ENCODE peak calls at places on chromosome 14, in five cellular contexts. B, R, L, A and N are unnamed samples. For H3K27me3, the result is how much of the 10 kb centered on the place peaks cover.

GRCh38 chr14:85475113-85475512 is 54.8 kb upstream of the FLRT2 start:
- DNase-seq in B (no peak), R (no peak), L (no peak), A (no peak), N (no peak)

GRCh38 chr14:25037032-25037431 is 12.9 kb downstream of the STXBP6 start:
- DNase-seq in B (no peak), R (no peak), L (no peak), A (no peak), N (no peak)

GRCh38 chr14:30484976-30485375 is 74.0 kb upstream of the G2E3 start:
- DNase-seq in B (no peak), R (no peak), L (no peak), A (no peak), N (no peak)

GRCh38 chr14:96489327-96489726 is 12.9 kb upstream of the PAPOLA start:
- DNase-seq in B (no peak), R (no peak), L (no peak), A (no peak), N (no peak)

GRCh38 chr14:76953196-76953945 is 75.1 kb downstream of the IRF2BPL start:
- DNase-seq in B (peak), R (peak), L (peak), A (no peak), N (no peak)

GRCh38 chr14:51870620-51871019 is 10.2 kb downstream of the GNG2 start:
- DNase-seq in B (no peak), R (no peak), L (no peak), A (no peak), N (no peak)

GRCh38 chr14:104894331-104895206 is 29.5 kb downstream of the CEP170B start:
- DNase-seq in B (no peak), R (no peak), L (no peak), A (peak), N (no peak)

GRCh38 chr14:91284146-91284790 is 39.8 kb upstream of the GPR68 start:
- DNase-seq in B (peak), R (no peak), L (no peak), A (no peak), N (peak)

GRCh38 chr14:76997257-76997970 is 31.1 kb downstream of the IRF2BPL start:
- DNase-seq in B (peak), R (no peak), L (no peak), A (peak), N (no peak)

GRCh38 chr14:97747282-97747681 is 950.1 kb downstream of the VRK1 start:
- DNase-seq in B (no peak), R (no peak), L (no peak), A (no peak), N (no peak)

GRCh38 chr14:91303091-91303923 is 58.8 kb upstream of the GPR68 start:
- DNase-seq in B (peak), R (peak), L (no peak), A (peak), N (no peak)

GRCh38 chr14:63594455-63595372 is 47.0 kb downstream of the WDR89 start:
- DNase-seq in B (no peak), R (no peak), L (no peak), A (no peak), N (no peak)

GRCh38 chr14:104875811-104876210 is 10.7 kb downstream of the CEP170B start:
- DNase-seq in B (no peak), R (no peak), L (no peak), A (no peak), N (no peak)

GRCh38 chr14:75521415-75522199 is 662 bp upstream of the BATF start:
- DNase-seq in B (no peak), R (peak), L (no peak), A (no peak), N (no peak)
- H3K4me3 ChIP-seq in B (no peak), R (no peak), L (no peak), A (no peak), N (no peak)

GRCh38 chr14:36550899-36551298 is 30.9 kb upstream of the NKX2-1 start:
- DNase-seq in B (no peak), R (no peak), L (no peak), A (no peak), N (no peak)

GRCh38 chr14:36556811-36557433 is 25.5 kb downstream of the NKX2-8 start:
- DNase-seq in B (peak), R (peak), L (no peak), A (peak), N (no peak)

GRCh38 chr14:36555998-36556743 is 26.2 kb downstream of the NKX2-8 start:
- DNase-seq in B (no peak), R (no peak), L (no peak), A (peak), N (no peak)

DNA sequence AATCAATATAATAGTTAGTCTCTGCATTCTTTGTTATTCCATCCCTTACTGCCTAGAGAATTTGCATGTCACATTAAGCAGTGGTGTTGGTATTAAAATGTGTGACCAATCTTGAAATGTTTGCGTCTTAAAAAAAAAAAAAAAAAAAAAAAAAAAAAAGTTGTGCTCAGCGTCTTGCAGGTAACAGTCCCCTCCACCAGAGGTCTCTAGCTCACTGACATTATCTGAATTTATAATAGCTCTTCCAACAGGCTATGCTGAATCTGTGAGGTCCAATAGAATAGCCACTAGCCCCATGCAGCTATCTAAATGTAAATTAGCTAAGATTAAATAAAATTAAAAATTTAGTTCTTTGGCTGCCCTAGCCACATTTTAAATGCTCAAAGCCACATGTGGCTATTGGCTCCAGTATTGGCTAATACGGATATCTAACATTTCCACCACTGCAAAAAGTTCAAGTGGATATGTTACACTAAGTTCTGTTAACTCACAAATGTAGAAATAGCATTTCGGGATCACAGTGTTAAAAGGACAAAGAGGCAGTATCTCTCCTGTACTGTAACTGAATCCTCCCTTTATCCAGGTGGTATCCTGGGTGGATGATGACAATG is 28.7 kb downstream of the NKX2-8 start:
- DNase-seq in B (peak), R (peak), L (no peak), A (peak), N (no peak)
- H3K27me3 ChIP-seq in B (under half), R (under half), L (under half), A (half or more), N (under half)

DNA sequence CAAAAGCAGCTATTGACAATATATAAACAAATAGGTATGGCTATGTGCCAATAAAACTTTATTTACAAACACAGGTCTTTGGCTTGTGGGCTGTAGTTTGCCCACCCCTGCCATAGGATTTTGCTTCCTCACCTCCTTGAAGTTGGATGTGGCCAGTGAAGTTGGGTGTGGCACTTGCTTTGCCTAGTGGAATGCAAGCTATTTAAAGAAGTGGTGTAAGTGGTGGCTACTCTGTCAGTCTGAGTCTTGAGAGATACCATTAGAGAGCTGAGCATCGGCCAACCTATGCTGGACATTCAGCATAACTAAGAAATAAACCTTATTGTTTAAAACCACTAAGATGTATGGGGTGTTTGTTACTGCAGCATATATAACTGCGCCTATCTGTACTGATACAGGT is 321.3 kb downstream of the RGS6 start:
- DNase-seq in B (no peak), R (no peak), L (no peak), A (no peak), N (no peak)
- H3K4me3 ChIP-seq in B (no peak), R (no peak), L (no peak), A (no peak), N (no peak)

DNA sequence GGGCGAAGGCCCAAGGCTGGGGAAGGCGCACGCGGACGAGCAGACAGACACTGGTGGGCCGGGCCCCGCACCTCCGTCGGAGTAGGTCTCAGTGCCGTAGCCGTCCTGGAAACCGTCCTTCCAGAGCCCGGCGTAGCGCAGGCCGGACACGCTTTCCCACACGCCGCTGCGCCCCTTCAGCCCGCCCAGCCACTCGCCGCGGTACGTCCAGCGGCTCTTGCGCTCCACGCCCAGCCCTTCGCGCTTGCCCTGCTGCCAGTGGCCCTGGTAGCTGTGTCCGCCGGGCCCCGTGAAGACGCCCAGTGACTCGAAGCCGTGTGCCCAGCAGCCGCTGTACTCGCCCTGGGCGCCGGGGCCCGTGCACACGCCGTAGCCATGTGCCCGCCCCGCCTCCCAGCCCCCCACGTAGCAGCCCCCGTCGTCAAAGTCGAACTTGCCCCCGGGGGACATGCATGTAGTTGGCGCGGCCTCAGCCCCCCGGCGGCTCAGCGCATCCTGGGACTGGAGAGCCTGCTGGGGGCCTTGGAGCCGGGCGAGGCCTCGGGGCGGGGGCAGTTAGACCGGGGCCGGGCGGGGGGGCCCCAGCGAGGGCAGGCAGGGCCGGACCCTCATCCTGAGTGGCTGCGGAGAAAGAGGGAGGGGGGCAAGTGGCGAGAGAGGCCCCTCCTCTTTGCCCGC is 1.4 kb downstream of the JPH4 start:
- DNase-seq in B (peak), R (no peak), L (no peak), A (peak), N (no peak)
- H3K27me3 ChIP-seq in B (under half), R (under half), L (under half), A (under half), N (half or more)

DNA sequence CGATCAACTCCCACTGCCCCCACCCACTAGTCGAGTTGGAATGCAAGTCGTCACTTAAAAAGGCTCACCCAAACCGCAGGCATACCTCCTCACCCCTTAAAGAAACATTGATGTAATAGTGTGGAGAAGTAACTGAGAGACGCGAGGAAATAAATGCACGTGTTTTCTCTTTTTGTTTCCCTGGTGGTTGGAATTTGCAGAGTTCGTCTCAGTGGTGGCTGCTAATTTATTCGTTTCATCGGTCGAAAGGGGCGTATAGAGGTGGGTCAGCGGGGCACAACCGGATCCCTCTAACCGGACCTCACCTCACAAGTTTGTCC is 5.1 kb upstream of the NPAS3 start:
- DNase-seq in B (no peak), R (no peak), L (no peak), A (no peak), N (no peak)
- H3K4me3 ChIP-seq in B (no peak), R (no peak), L (no peak), A (peak), N (peak)

GRCh38 chr14:101564819-101565698 is 3.8 kb downstream of the DIO3 start:
- DNase-seq in B (no peak), R (no peak), L (no peak), A (peak), N (no peak)
- H3K27me3 ChIP-seq in B (half or more), R (under half), L (half or more), A (half or more), N (half or more)

GRCh38 chr14:102507891-102508312 is 1.7 kb downstream of the ANKRD9 start:
- DNase-seq in B (no peak), R (no peak), L (no peak), A (no peak), N (no peak)
- H3K4me3 ChIP-seq in B (no peak), R (peak), L (peak), A (no peak), N (no peak)

GRCh38 chr14:69573205-69573840 is 1.3 kb downstream of the CCDC177 start:
- DNase-seq in B (no peak), R (no peak), L (no peak), A (no peak), N (no peak)

GRCh38 chr14:69572634-69573135 is 2.0 kb downstream of the CCDC177 start:
- DNase-seq in B (no peak), R (no peak), L (no peak), A (no peak), N (no peak)

GRCh38 chr14:69574954-69575295 is 254 bp upstream of the CCDC177 start:
- DNase-seq in B (no peak), R (no peak), L (no peak), A (no peak), N (no peak)

GRCh38 chr14:69573841-69574265 is 818 bp downstream of the CCDC177 start:
- DNase-seq in B (peak), R (no peak), L (no peak), A (peak), N (no peak)

DNA sequence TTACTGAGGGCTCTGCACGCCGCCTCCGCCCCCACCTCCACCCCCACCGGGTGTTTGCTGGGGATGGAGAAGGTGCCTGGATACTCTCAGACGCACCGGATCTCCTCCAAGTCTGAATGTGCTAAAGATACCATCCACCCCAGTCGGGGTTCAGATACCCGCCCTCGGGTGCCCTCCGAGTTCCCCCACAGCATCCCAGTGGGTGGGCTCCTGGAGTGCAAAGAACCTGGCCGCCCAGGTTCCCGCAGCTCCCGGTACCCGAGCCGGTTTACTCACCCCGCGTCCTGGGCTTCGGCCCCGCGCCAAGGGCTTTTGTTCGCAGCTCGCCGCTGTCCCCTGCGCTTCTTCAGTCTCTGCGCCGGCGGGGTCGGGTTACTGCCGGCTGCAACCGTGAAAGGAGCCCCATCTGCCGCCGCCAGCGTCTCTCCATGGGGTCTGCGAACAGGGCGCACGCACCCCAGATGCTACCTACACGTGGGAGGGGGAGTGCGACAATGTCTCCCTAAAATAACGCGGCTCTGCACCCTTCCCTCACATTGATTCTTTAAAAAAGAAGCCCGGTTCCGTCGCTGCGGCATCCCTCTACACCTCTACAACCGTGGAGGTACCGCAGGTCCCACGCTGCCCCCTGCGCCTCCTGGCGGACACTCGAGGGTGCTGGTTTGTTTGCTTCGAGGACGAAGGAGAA is at the start of gene CCDC177:
- DNase-seq in B (peak), R (peak), L (no peak), A (peak), N (no peak)
- H3K27me3 ChIP-seq in B (under half), R (under half), L (half or more), A (under half), N (half or more)

DNA sequence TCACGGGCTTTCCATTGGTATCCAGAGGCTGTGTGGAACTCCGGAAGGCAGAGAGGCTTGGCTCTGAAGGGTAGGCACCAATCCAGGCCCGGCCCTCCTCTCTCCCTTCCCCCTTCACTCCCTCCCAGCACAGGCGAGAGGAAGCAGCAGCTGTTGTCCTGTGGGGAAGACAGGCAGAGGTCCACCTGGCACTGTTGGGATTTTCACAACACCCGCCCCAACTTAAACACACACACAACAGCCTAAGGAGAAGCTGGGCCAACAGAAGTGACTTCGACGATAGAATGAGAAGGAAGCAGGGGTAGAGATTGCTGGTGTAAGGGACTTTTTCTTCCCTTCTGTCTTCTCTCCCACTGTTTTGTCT is 3.1 kb upstream of the RNASE7 start:
- DNase-seq in B (peak), R (peak), L (no peak), A (peak), N (no peak)
- H3K4me3 ChIP-seq in B (no peak), R (no peak), L (no peak), A (peak), N (no peak)